ENCODE peak calls at places on chromosome 15, in seven cellular contexts. G, S, E, N, Q, A and V are unnamed samples.

GRCh38 chr15:28128036-28128435 is 28.9 kb upstream of the OCA2 start:
- DNase-seq in E (no peak), S (no peak), N (peak), A (no peak), G (no peak), Q (peak), V (no peak)

GRCh38 chr15:78565951-78566774 is 843 bp downstream of the CHRNA5 start:
- DNase-seq in N (no peak), G (no peak), A (peak), E (peak), S (no peak), Q (no peak), V (peak)

GRCh38 chr15:79884204-79884596 is 12.6 kb downstream of the MTHFS start:
- DNase-seq in N (no peak), S (no peak), E (no peak), Q (no peak), A (no peak), G (no peak), V (no peak)

GRCh38 chr15:59303641-59304433 is 68.8 kb downstream of the MYO1E start:
- DNase-seq in Q (no peak), E (no peak), A (no peak), G (no peak), S (no peak), N (no peak), V (no peak)

GRCh38 chr15:65329991-65330735 is 25.7 kb downstream of the RNU5B-1 start:
- DNase-seq in N (no peak), A (no peak), Q (no peak), S (no peak), G (no peak), E (no peak), V (no peak)

GRCh38 chr15:64717735-64718495 is 57.5 kb downstream of the RBPMS2 start:
- DNase-seq in N (no peak), S (no peak), Q (peak), G (peak), A (no peak), E (no peak), V (no peak)

GRCh38 chr15:73717206-73717605 is 33.0 kb downstream of the CD276 start:
- DNase-seq in A (no peak), G (no peak), Q (no peak), N (peak), S (no peak), E (no peak), V (no peak)

GRCh38 chr15:66772604-66772966 is 70.5 kb downstream of the SMAD6 start:
- DNase-seq in E (no peak), S (no peak), G (no peak), N (no peak), Q (no peak), A (no peak), V (no peak)

GRCh38 chr15:72406936-72407335 is 8.8 kb downstream of the TMEM202 start:
- DNase-seq in A (no peak), Q (no peak), E (no peak), S (no peak), G (no peak), N (no peak), V (no peak)

GRCh38 chr15:95267476-95267875 is 1036.1 kb downstream of the MCTP2 start:
- DNase-seq in G (no peak), N (no peak), Q (no peak), E (no peak), A (no peak), S (no peak), V (no peak)

GRCh38 chr15:65619636-65620290 is 2.0 kb upstream of the SLC24A1 start:
- DNase-seq in S (no peak), A (no peak), G (no peak), Q (no peak), N (no peak), E (no peak), V (no peak)

GRCh38 chr15:81957698-81958097 is 88.1 kb downstream of the MEX3B start:
- DNase-seq in A (no peak), S (no peak), G (no peak), N (no peak), Q (no peak), E (no peak), V (no peak)

GRCh38 chr15:92079047-92079446 is 225.5 kb downstream of the SLCO3A1 start:
- DNase-seq in A (no peak), Q (no peak), N (peak), G (no peak), S (no peak), E (no peak), V (no peak)

GRCh38 chr15:95832655-95833054 is 497.8 kb upstream of the NR2F2 start:
- DNase-seq in Q (no peak), E (no peak), N (no peak), S (no peak), G (no peak), A (no peak), V (no peak)

GRCh38 chr15:28260722-28261121 is 61.3 kb downstream of the HERC2 start:
- DNase-seq in G (no peak), S (no peak), A (no peak), N (no peak), E (no peak), Q (peak), V (no peak)

GRCh38 chr15:78392430-78392829 is 45.6 kb upstream of the IREB2 start:
- DNase-seq in A (no peak), E (no peak), S (no peak), G (no peak), Q (no peak), N (no peak), V (no peak)

GRCh38 chr15:57069423-57069822 is 151.0 kb downstream of the TCF12 start:
- DNase-seq in Q (no peak), A (no peak), G (no peak), S (no peak), N (no peak), E (no peak), V (no peak)

GRCh38 chr15:84917452-84917851 is 33.0 kb downstream of the SLC28A1 start:
- DNase-seq in A (no peak), S (no peak), Q (no peak), E (no peak), G (no peak), N (no peak), V (no peak)

GRCh38 chr15:25784876-25785642 is 78.1 kb downstream of the ATP10A start:
- DNase-seq in S (peak), N (no peak), E (no peak), G (no peak), A (no peak), Q (no peak), V (no peak)

GRCh38 chr15:97235285-97235985 is 725.1 kb upstream of the ARRDC4 start:
- DNase-seq in N (peak), G (peak), A (peak), E (peak), Q (peak), S (no peak), V (peak)

GRCh38 chr15:85639752-85640381 is 154.9 kb downstream of the KLHL25 start:
- DNase-seq in S (no peak), E (peak), N (no peak), A (no peak), Q (no peak), G (no peak), V (peak)

GRCh38 chr15:66981746-66982145 is 83.7 kb upstream of the SMAD3 start:
- DNase-seq in Q (no peak), S (no peak), E (no peak), N (no peak), G (no peak), A (no peak), V (no peak)

GRCh38 chr15:59885832-59886231 is 118.3 kb upstream of the FOXB1 start:
- DNase-seq in S (no peak), E (peak), G (no peak), N (no peak), A (peak), Q (no peak), V (peak)

GRCh38 chr15:98722209-98722608 is 73.9 kb downstream of the IGF1R start:
- DNase-seq in Q (no peak), S (no peak), G (no peak), E (no peak), A (no peak), N (no peak), V (no peak)

GRCh38 chr15:98724495-98724894 is 76.2 kb downstream of the IGF1R start:
- DNase-seq in E (no peak), N (no peak), G (no peak), S (no peak), A (peak), Q (no peak), V (no peak)

GRCh38 chr15:98722645-98723044 is 74.3 kb downstream of the IGF1R start:
- DNase-seq in E (no peak), G (no peak), Q (no peak), S (no peak), N (no peak), A (no peak), V (no peak)

GRCh38 chr15:98724017-98724416 is 75.7 kb downstream of the IGF1R start:
- DNase-seq in Q (no peak), N (no peak), A (peak), G (no peak), E (no peak), S (no peak), V (no peak)

GRCh38 chr15:98723195-98723594 is 74.9 kb downstream of the IGF1R start:
- DNase-seq in E (no peak), Q (no peak), S (no peak), A (no peak), N (no peak), G (no peak), V (no peak)
- H3K27ac ChIP-seq in E (no peak), Q (peak), S (no peak), A (peak), N (no peak), G (no peak), V (no peak)

DNA sequence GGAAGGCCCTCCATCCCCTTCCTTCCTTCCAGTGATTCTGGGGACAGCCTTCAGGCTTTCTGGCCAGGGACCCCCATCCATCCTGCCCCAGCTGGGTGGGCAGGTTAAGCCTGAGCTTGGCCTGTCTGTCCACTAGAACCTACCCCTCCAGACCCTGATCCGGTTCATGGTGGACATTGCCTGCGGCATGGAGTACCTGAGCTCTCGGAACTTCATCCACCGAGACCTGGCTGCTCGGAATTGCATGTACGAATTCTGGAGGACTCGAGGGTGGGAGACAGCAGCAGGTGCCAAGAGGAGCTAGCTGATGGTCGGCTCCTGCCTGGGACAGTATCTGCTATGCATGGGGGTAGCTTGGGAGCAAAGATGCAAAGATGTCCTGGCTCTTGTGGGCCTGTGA is 13.9 kb downstream of the TYRO3 start:
- DNase-seq in A (no peak), S (no peak), G (no peak), Q (no peak), N (no peak), E (no peak), V (no peak)
- TF ChIP-seq CTCF in A (no peak), S (no peak), G (no peak), Q (no peak), N (no peak), E (no peak), V (no peak)

DNA sequence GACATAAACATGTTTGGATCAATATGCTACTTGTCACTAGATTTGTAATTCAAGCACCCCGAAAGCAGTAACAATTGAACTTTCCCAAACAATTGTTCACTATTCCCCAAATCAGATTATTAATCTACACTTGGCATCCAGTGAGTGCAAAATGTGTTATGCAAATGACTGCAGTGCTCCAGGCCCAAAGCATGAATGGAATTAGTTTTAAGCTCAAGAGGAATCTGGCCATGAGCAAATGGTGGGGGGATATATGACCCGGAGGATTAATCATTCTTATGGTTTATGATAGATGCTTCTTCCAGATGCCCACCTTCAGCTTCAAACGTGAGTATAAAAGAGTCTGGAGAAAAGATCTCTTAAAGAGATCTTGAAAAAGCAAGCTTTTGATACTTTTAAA is 416.9 kb upstream of the TMCO5A start:
- DNase-seq in E (no peak), G (no peak), Q (no peak), S (no peak), A (no peak), N (no peak), V (no peak)
- H3K27ac ChIP-seq in E (no peak), G (no peak), Q (no peak), S (no peak), A (no peak), N (no peak), V (no peak)

GRCh38 chr15:39692464-39693327 is 89.9 kb downstream of the FSIP1 start:
- DNase-seq in S (no peak), G (no peak), A (peak), N (no peak), E (no peak), Q (no peak), V (no peak)

GRCh38 chr15:39698444-39699390 is 83.9 kb downstream of the FSIP1 start:
- DNase-seq in N (no peak), S (no peak), A (peak), E (no peak), Q (no peak), G (no peak), V (no peak)

GRCh38 chr15:39699531-39700110 is 83.0 kb downstream of the FSIP1 start:
- DNase-seq in Q (no peak), S (no peak), A (no peak), G (no peak), N (no peak), E (no peak), V (no peak)

GRCh38 chr15:39700301-39700700 is 82.3 kb downstream of the FSIP1 start:
- DNase-seq in N (no peak), A (no peak), Q (no peak), E (no peak), G (no peak), S (no peak), V (no peak)

DNA sequence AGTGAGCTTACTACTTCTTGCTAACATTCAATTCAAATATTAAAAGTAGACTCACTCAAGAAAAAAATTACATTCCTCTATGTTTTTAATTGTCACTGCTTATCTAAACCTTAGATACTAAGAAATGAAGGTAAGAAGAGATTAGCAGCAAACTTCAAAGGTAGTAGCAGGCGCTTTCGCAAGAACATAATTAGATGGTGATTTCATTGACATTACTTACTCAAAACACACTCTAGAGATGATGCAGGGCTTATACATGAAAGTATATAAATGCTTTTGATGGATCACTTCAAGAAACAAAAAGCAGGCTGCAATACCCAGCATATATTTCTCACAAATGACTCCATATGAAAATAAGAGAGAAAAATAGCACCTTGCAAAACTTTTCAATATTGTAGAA is 86.8 kb downstream of the FSIP1 start:
- DNase-seq in N (no peak), S (no peak), A (no peak), E (no peak), Q (no peak), G (no peak), V (no peak)
- TF ChIP-seq CTCF in N (no peak), S (no peak), A (no peak), E (no peak), Q (no peak), G (no peak), V (no peak)

GRCh38 chr15:27092404-27092803 is 121.4 kb downstream of the GABRG3 start:
- DNase-seq in E (no peak), G (no peak), A (no peak), Q (no peak), S (no peak), N (no peak), V (no peak)
- H3K27ac ChIP-seq in E (no peak), G (no peak), A (no peak), Q (no peak), S (no peak), N (no peak), V (no peak)

GRCh38 chr15:29821416-29822099 is 710 bp downstream of the TJP1 start:
- DNase-seq in A (peak), N (peak), G (peak), S (peak), E (peak), Q (peak), V (peak)
- TF ChIP-seq CTCF in A (peak), N (no peak), G (no peak), S (peak), E (peak), Q (no peak), V (peak)

GRCh38 chr15:89367485-89368451 is 33.1 kb upstream of the POLG start:
- DNase-seq in N (peak), A (no peak), G (no peak), Q (no peak), S (no peak), E (no peak), V (peak)
- H3K27ac ChIP-seq in N (no peak), A (no peak), G (no peak), Q (no peak), S (no peak), E (no peak), V (no peak)

GRCh38 chr15:69009353-69009752 is 5.1 kb upstream of the NOX5 start:
- DNase-seq in S (no peak), Q (no peak), A (no peak), G (no peak), N (no peak), E (no peak), V (no peak)

GRCh38 chr15:69014454-69014853 is at the start of gene NOX5:
- DNase-seq in S (no peak), N (no peak), E (peak), G (no peak), A (peak), Q (no peak), V (peak)

GRCh38 chr15:69013726-69014406 is 629 bp upstream of the NOX5 start:
- DNase-seq in A (no peak), E (no peak), S (no peak), Q (no peak), G (no peak), N (no peak), V (no peak)

GRCh38 chr15:69012761-69013364 is 1.6 kb upstream of the NOX5 start:
- DNase-seq in A (no peak), S (no peak), G (no peak), Q (no peak), N (no peak), E (no peak), V (no peak)

GRCh38 chr15:69011641-69012040 is 2.9 kb upstream of the NOX5 start:
- DNase-seq in A (no peak), Q (no peak), S (no peak), G (no peak), N (no peak), E (no peak), V (no peak)
- TF ChIP-seq CTCF in A (no peak), Q (no peak), S (no peak), G (no peak), N (no peak), E (no peak), V (no peak)

GRCh38 chr15:53910852-53911251 is 67.4 kb upstream of the UNC13C start:
- DNase-seq in E (no peak), Q (no peak), G (no peak), N (no peak), S (no peak), A (no peak), V (no peak)

GRCh38 chr15:53910236-53910849 is 67.9 kb upstream of the UNC13C start:
- DNase-seq in N (no peak), E (peak), G (no peak), Q (no peak), A (no peak), S (no peak), V (peak)
- H3K27ac ChIP-seq in N (no peak), E (peak), G (no peak), Q (no peak), A (no peak), S (no peak), V (peak)

DNA sequence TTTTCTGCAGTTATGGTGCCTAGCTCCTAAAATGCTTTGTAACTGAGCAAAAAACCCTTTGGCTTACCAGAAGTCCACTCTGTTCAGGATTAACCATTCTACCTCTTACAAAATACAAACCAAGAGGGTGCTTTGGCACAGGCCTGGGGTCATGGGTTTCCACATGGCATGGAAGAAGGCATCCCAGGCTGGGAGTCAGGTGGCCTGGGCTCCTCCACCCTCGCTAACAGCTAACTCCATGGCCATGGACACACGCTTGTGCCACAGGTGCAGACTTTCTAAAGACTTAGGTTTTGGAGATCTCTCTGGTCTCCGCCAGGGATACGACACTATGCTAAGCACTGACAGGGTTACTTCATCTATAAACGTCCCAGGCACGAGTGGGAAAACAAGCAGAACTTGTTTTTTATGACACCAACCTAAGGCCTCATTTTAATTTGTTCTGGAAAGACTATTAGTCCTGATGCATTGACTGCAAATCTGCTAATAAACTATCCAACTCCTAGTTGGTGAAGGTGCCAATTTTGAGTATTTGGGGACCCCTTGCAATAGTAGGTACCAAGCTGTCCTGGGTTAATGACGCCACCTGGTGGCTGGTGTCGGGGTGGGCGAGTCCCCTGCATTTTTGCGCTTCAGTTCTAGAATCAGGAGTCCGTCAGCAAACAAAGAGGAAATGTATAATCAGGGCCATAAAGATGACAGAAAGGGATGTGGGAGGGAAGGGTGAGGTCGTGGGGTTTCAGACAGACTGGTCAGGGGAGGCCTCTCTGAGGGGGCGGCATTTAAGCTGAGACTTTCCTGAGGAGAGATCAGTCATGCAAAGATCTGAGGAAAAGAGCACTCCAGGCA is 10.3 kb upstream of the ALDH1A3 start:
- DNase-seq in Q (no peak), N (no peak), E (no peak), S (no peak), A (no peak), G (no peak), V (no peak)
- TF ChIP-seq CTCF in Q (no peak), N (peak), E (peak), S (peak), A (peak), G (peak), V (no peak)